ENCODE peak calls at places on chromosomes 6 and 20, in nine cellular contexts. G is SJSA1, M is GM20000, B is AG10803, S is germinal center, P is myocyte, L is COR-L47, A is type B pancreatic cell, N is NCI-H2081. H is an unnamed sample.

GRCh38 chr6:111173341-111173740 is 86.0 kb downstream of the SLC16A10 start:
- DNase-seq in G (no peak), M (no peak), B (no peak), S (no peak), P (no peak), L (no peak), A (no peak), N (no peak), H (no peak)

GRCh38 chr20:47843886-47844567 is 58.7 kb upstream of the SULF2 start:
- DNase-seq in G (no peak), M (no peak), B (no peak), S (no peak), P (no peak), L (no peak), A (no peak), N (no peak), H (no peak)

GRCh38 chr20:2692886-2693285 is 306 bp downstream of the EBF4 start:
- DNase-seq in G (no peak), M (peak), B (no peak), S (no peak), P (no peak), L (no peak), A (no peak), N (no peak), H (no peak)

GRCh38 chr6:156658186-156658585 is 119.0 kb upstream of the ARID1B start:
- DNase-seq in G (no peak), M (no peak), B (peak), S (no peak), P (peak), L (no peak), A (no peak), N (no peak), H (peak)

GRCh38 chr6:25058387-25058786 is 122.6 kb upstream of the RIPOR2 start:
- DNase-seq in G (no peak), M (no peak), B (no peak), S (no peak), P (no peak), L (no peak), A (no peak), N (no peak), H (no peak)

GRCh38 chr6:99512033-99512432 is 3.2 kb downstream of the USP45 start:
- DNase-seq in G (no peak), M (no peak), B (no peak), S (no peak), P (no peak), L (no peak), A (no peak), N (no peak), H (no peak)

GRCh38 chr6:41306187-41306854 is 19.8 kb upstream of the TREM1 start:
- DNase-seq in G (peak), M (peak), B (peak), S (peak), P (peak), L (peak), A (no peak), N (peak), H (peak)

GRCh38 chr20:50276119-50277063 is 85.8 kb downstream of the CEBPB start:
- DNase-seq in G (no peak), M (no peak), B (no peak), S (no peak), P (no peak), L (no peak), A (no peak), N (no peak), H (no peak)

GRCh38 chr6:17945111-17945510 is 42.3 kb downstream of the KIF13A start:
- DNase-seq in G (no peak), M (no peak), B (peak), S (no peak), P (no peak), L (no peak), A (no peak), N (no peak), H (no peak)

GRCh38 chr6:136401749-136402148 is 112.1 kb upstream of the BCLAF1 start:
- DNase-seq in G (no peak), M (no peak), B (peak), S (no peak), P (no peak), L (no peak), A (no peak), N (no peak), H (no peak)

GRCh38 chr20:50138479-50139393 is 14.8 kb downstream of the PEDS1 start:
- DNase-seq in G (no peak), M (no peak), B (no peak), S (no peak), P (peak), L (no peak), A (no peak), N (no peak), H (no peak)

GRCh38 chr6:139588076-139588639 is 213.7 kb upstream of the CITED2 start:
- DNase-seq in G (no peak), M (no peak), B (no peak), S (no peak), P (peak), L (peak), A (no peak), N (peak), H (peak)

GRCh38 chr20:41631826-41632225 is 13.6 kb upstream of the CHD6 start:
- DNase-seq in G (no peak), M (no peak), B (peak), S (no peak), P (peak), L (no peak), A (no peak), N (no peak), H (no peak)

GRCh38 chr20:36120241-36120640 is 34.3 kb upstream of the EPB41L1 start:
- DNase-seq in G (no peak), M (no peak), B (no peak), S (no peak), P (no peak), L (no peak), A (no peak), N (no peak), H (no peak)

GRCh38 chr20:62636446-62636845 is 5.9 kb upstream of the SLCO4A1 start:
- DNase-seq in G (no peak), M (no peak), B (no peak), S (no peak), P (no peak), L (no peak), A (no peak), N (no peak), H (no peak)

GRCh38 chr6:75098709-75099108 is 107.1 kb downstream of the COL12A1 start:
- DNase-seq in G (peak), M (no peak), B (peak), S (no peak), P (peak), L (no peak), A (no peak), N (no peak), H (no peak)

GRCh38 chr6:8991844-8992243 is 556.5 kb upstream of the SLC35B3 start:
- DNase-seq in G (no peak), M (no peak), B (no peak), S (no peak), P (no peak), L (no peak), A (no peak), N (no peak), H (no peak)

GRCh38 chr6:133837801-133838349 is 51.0 kb upstream of the TCF21 start:
- DNase-seq in G (no peak), M (peak), B (peak), S (peak), P (peak), L (peak), A (peak), N (peak), H (peak)

GRCh38 chr20:59985864-59986263 is 27.6 kb downstream of the CDH26 start:
- DNase-seq in G (no peak), M (no peak), B (no peak), S (no peak), P (no peak), L (no peak), A (no peak), N (no peak), H (no peak)

GRCh38 chr6:12801141-12801540 is 84.6 kb downstream of the PHACTR1 start:
- DNase-seq in G (no peak), M (no peak), B (peak), S (no peak), P (no peak), L (no peak), A (no peak), N (no peak), H (no peak)

GRCh38 chr20:17226410-17227198 is at the start of gene PCSK2:
- DNase-seq in G (peak), M (peak), B (peak), S (peak), P (peak), L (peak), A (peak), N (peak), H (no peak)

GRCh38 chr20:12698817-12699216 is 310.0 kb upstream of the SPTLC3 start:
- DNase-seq in G (no peak), M (no peak), B (no peak), S (no peak), P (no peak), L (no peak), A (no peak), N (no peak), H (no peak)

H was measured in prostate gland.